ENCODE peak calls at places on chromosomes 12 and 14, in six cellular contexts. H, N, P, M, T and I are unnamed samples.

GRCh38 chr14:104755621-104756020 is 2.7 kb downstream of the SIVA1 start:
- DNase-seq in T (no peak), N (no peak), H (no peak), P (no peak), M (no peak), I (no peak)

GRCh38 chr12:126950266-126950665 is 1316.7 kb upstream of the TMEM132C start:
- DNase-seq in P (no peak), H (no peak), N (no peak), T (no peak), M (no peak), I (no peak)

GRCh38 chr14:31950760-31951637 is 126.1 kb upstream of the ARHGAP5 start:
- DNase-seq in H (no peak), P (no peak), T (peak; percentile 35), M (peak; percentile 89), N (no peak), I (no peak)

GRCh38 chr12:8629486-8630033 is 16.9 kb upstream of the AICDA start:
- DNase-seq in H (no peak), N (no peak), T (no peak), M (peak; percentile 18), P (peak; percentile 98), I (peak; percentile 18)

GRCh38 chr14:85084344-85084743 is 445.6 kb upstream of the FLRT2 start:
- DNase-seq in P (no peak), N (no peak), H (no peak), M (no peak), T (no peak), I (no peak)

GRCh38 chr12:1201886-1202285 is 210.9 kb downstream of the ERC1 start:
- DNase-seq in P (no peak), T (no peak), H (no peak), N (peak; percentile 24), M (no peak), I (no peak)

GRCh38 chr14:100547633-100548294 is 39.5 kb downstream of the BEGAIN start:
- DNase-seq in M (no peak), N (peak; percentile 34), H (no peak), T (no peak), P (no peak), I (peak; percentile 90)

GRCh38 chr12:105861232-105861631 is 277.5 kb downstream of the NUAK1 start:
- DNase-seq in H (no peak), N (no peak), M (no peak), P (no peak), T (no peak), I (no peak)

GRCh38 chr12:93563807-93564538 is 8.5 kb upstream of the SOCS2 start:
- DNase-seq in M (peak; percentile 89), P (no peak), N (no peak), T (peak; percentile 47), H (peak; percentile 100), I (peak; percentile 31)

GRCh38 chr14:104863923-104864266 is 1.2 kb upstream of the CEP170B start:
- DNase-seq in P (no peak), T (no peak), M (no peak), N (no peak), H (no peak), I (no peak)

GRCh38 chr12:124036117-124037109 is 63.4 kb downstream of the ZNF664 start:
- DNase-seq in T (peak; percentile 61), M (peak; percentile 33), N (peak; percentile 60), H (peak; percentile 15), P (peak; percentile 27), I (peak; percentile 65)

GRCh38 chr12:111363578-111363977 is 5.3 kb downstream of the PHETA1 start:
- DNase-seq in T (no peak), N (peak; percentile 43), H (no peak), P (no peak), M (peak; percentile 39), I (no peak)

GRCh38 chr14:21999400-21999799 is 325.8 kb upstream of the OR4E1 start:
- DNase-seq in T (no peak), H (no peak), N (no peak), M (no peak), P (no peak), I (no peak)

GRCh38 chr14:73761621-73762355 is 47.6 kb upstream of the PNMA1 start:
- DNase-seq in P (no peak), H (no peak), N (no peak), M (no peak), T (no peak), I (peak; percentile 44)

GRCh38 chr14:102917469-102918211 is 4.8 kb upstream of the AMN start:
- DNase-seq in H (peak; percentile 24), M (peak; percentile 39), N (peak; percentile 47), T (peak; percentile 72), P (no peak), I (peak; percentile 68)

GRCh38 chr14:93984987-93985410 is 8.6 kb upstream of the ASB2 start:
- DNase-seq in T (peak; percentile 32), H (peak; percentile 77), P (no peak), M (peak; percentile 56), N (no peak), I (peak; percentile 75)

GRCh38 chr14:94001501-94002396 is 4.6 kb downstream of the CCDC197 start:
- DNase-seq in H (peak; percentile 56), N (peak; percentile 49), P (no peak), T (peak; percentile 59), M (peak; percentile 73), I (peak; percentile 62)

GRCh38 chr12:18403182-18403581 is 141.9 kb downstream of the PIK3C2G start:
- DNase-seq in N (no peak), H (no peak), T (no peak), P (no peak), M (no peak), I (no peak)

GRCh38 chr14:88468396-88468795 is 82.9 kb downstream of the SPATA7 start:
- DNase-seq in H (no peak), M (no peak), T (no peak), P (no peak), N (peak; percentile 21), I (no peak)

GRCh38 chr12:25387136-25388050 is 136.7 kb upstream of the KRAS start:
- DNase-seq in T (peak; percentile 50), N (peak; percentile 88), P (no peak), M (peak; percentile 91), H (peak; percentile 77), I (peak; percentile 95)

GRCh38 chr14:81312289-81312876 is 87.7 kb downstream of the STON2 start:
- DNase-seq in N (no peak), H (no peak), M (no peak), T (no peak), P (no peak), I (no peak)

GRCh38 chr12:13443028-13443427 is 246.5 kb downstream of the EMP1 start:
- DNase-seq in T (no peak), P (no peak), H (no peak), M (no peak), N (no peak), I (no peak)
- TF ChIP-seq POLR2A in T (no peak), P (no peak), H (no peak), M (no peak), N (no peak), I (no peak)

GRCh38 chr12:47981496-47982260 is 18.3 kb downstream of the TMEM106C start:
- DNase-seq in M (no peak), N (no peak), P (no peak), H (peak; percentile 34), T (no peak), I (no peak)
- TF ChIP-seq MYC in M (no peak), N (no peak), P (no peak), H (no peak), T (no peak), I (no peak)

GRCh38 chr14:68548194-68549056 is 244.4 kb downstream of the ZFP36L1 start:
- DNase-seq in T (no peak), H (no peak), N (no peak), P (no peak), M (peak; percentile 89), I (no peak)
- TF ChIP-seq POLR2A in T (no peak), H (no peak), N (no peak), P (no peak), M (no peak), I (no peak)

GRCh38 chr12:49795654-49796105 is 32.5 kb downstream of the NCKAP5L start:
- DNase-seq in P (no peak), M (no peak), N (no peak), H (no peak), T (no peak), I (no peak)

GRCh38 chr12:49794811-49795653 is 33.2 kb downstream of the NCKAP5L start:
- DNase-seq in M (no peak), H (no peak), N (no peak), P (no peak), T (no peak), I (no peak)

GRCh38 chr12:49796606-49797451 is 31.4 kb downstream of the NCKAP5L start:
- DNase-seq in M (no peak), N (no peak), T (no peak), H (no peak), P (no peak), I (no peak)

GRCh38 chr12:49797452-49797782 is 30.8 kb downstream of the NCKAP5L start:
- DNase-seq in N (no peak), P (no peak), M (no peak), T (no peak), H (no peak), I (no peak)

DNA sequence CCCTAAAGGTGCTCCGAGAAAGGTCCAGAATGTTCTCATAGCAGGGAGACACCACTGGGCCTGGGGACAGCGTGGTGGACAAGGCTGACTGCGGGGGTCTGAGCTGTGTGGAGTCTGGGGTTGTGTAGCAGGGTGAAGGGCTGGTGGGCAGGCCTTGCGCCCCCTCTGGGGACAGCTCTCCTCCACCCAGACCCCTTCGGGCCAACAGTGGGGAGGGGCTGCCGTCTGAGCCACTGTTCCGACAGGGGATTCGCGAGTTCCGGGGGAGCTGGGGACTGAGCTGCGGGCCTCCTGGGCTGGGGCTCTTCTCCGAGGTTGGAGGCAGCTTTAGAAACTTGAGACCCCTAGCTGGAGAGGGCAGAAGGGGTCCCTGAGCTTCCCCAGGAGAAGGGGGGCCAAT is 32.1 kb downstream of the NCKAP5L start:
- DNase-seq in H (no peak), T (no peak), N (no peak), P (no peak), M (no peak), I (no peak)
- TF ChIP-seq MYC in H (no peak), T (no peak), N (no peak), P (no peak), M (no peak), I (no peak)